ENCODE peak calls at places on chromosomes 4 and X, in five cellular contexts. F is coronary artery, T is ovary, V is astrocyte of the spinal cord, L is esophagus squamous epithelium. Q is an unnamed sample.

GRCh38 chr4:54016504-54016903 is 47.9 kb downstream of the CHIC2 start:
- DNase-seq in L (no peak), T (no peak), F (no peak), V (no peak), Q (no peak)

GRCh38 chrX:150577174-150577573 is 8.8 kb downstream of the MTM1 start:
- DNase-seq in V (no peak), T (no peak), F (no peak), L (no peak), Q (no peak)

GRCh38 chrX:118577041-118577440 is 81.4 kb downstream of the DOCK11 start:
- DNase-seq in T (peak; percentile 24), F (no peak), V (no peak), L (no peak), Q (no peak)

GRCh38 chr4:5930456-5930855 is 37.6 kb upstream of the CRMP1 start:
- DNase-seq in L (no peak), V (no peak), F (peak; percentile 45), T (no peak), Q (no peak)

GRCh38 chr4:56907489-56908205 is at the start of gene REST:
- DNase-seq in F (peak; percentile 84), V (peak; percentile 56), L (peak; percentile 28), T (peak; percentile 85), Q (peak; percentile 39)

GRCh38 chrX:7139202-7140081 is 8.1 kb upstream of the STS start:
- DNase-seq in V (peak; percentile 87), L (no peak), F (no peak), T (no peak), Q (no peak)

GRCh38 chr4:177448850-177449249 is 6.6 kb upstream of the AGA start:
- DNase-seq in T (no peak), V (peak; percentile 68), L (no peak), F (no peak), Q (no peak)

GRCh38 chrX:40175416-40176255 is 77.9 kb upstream of the BCOR start:
- DNase-seq in L (peak; percentile 40), V (peak; percentile 33), T (peak; percentile 76), F (no peak), Q (peak; percentile 64)

GRCh38 chr4:7030856-7031255 is 12.3 kb upstream of the TADA2B start:
- DNase-seq in T (no peak), L (no peak), F (no peak), V (no peak), Q (no peak)

GRCh38 chrX:139851730-139852129 is 81.1 kb downstream of the ATP11C start:
- DNase-seq in T (no peak), L (no peak), F (no peak), V (peak; percentile 63), Q (no peak)

GRCh38 chr4:163269156-163269555 is 63.2 kb downstream of the NPY1R start:
- DNase-seq in L (no peak), V (no peak), F (no peak), T (no peak), Q (no peak)

GRCh38 chr4:20284990-20285389 is 33.3 kb downstream of the SLIT2 start:
- DNase-seq in L (no peak), T (no peak), V (no peak), F (no peak), Q (no peak)

GRCh38 chrX:130179579-130180215 is 7.9 kb downstream of the RAB33A start:
- DNase-seq in T (no peak), V (no peak), L (no peak), F (no peak), Q (no peak)

GRCh38 chrX:63560601-63561218 is 209.6 kb upstream of the SPIN4 start:
- DNase-seq in L (no peak), T (peak; percentile 44), V (peak; percentile 76), F (peak; percentile 76), Q (peak; percentile 22)

GRCh38 chr4:6852582-6852981 is 57.0 kb upstream of the TBC1D14 start:
- DNase-seq in L (no peak), V (no peak), T (no peak), F (no peak), Q (no peak)

GRCh38 chr4:142435599-142436235 is 410.4 kb downstream of the INPP4B start:
- DNase-seq in F (no peak), T (no peak), V (no peak), L (no peak), Q (no peak)

GRCh38 chrX:127879585-127879984 is 172.6 kb downstream of the ACTRT1 start:
- DNase-seq in T (no peak), V (no peak), F (no peak), L (no peak), Q (no peak)

GRCh38 chr4:118348886-118349285 is 3.9 kb downstream of the PRSS12 start:
- DNase-seq in L (no peak), T (no peak), V (no peak), F (no peak), Q (no peak)

GRCh38 chrX:39953027-39953426 is 144.7 kb downstream of the BCOR start:
- DNase-seq in F (no peak), L (no peak), V (no peak), T (no peak), Q (no peak)

GRCh38 chrX:17860179-17860780 is 818 bp downstream of the RAI2 start:
- DNase-seq in V (no peak), L (no peak), T (peak; percentile 50), F (no peak), Q (peak; percentile 41)

GRCh38 chr4:89245459-89245858 is 62.1 kb downstream of the GPRIN3 start:
- DNase-seq in L (no peak), V (no peak), T (no peak), F (no peak), Q (no peak)

GRCh38 chr4:101419324-101420135 is 72.2 kb upstream of the PPP3CA start:
- DNase-seq in T (no peak), L (no peak), V (peak; percentile 55), F (no peak), Q (no peak)

GRCh38 chr4:16206848-16207247 is 19.4 kb downstream of the TAPT1 start:
- DNase-seq in L (no peak), T (no peak), F (no peak), V (peak; percentile 53), Q (no peak)

GRCh38 chr4:170005472-170005871 is 20.7 kb downstream of the MFAP3L start:
- DNase-seq in V (peak; percentile 53), L (no peak), F (no peak), T (no peak), Q (no peak)

GRCh38 chr4:14841801-14842748 is 160.2 kb upstream of the CPEB2 start:
- DNase-seq in T (no peak), F (peak; percentile 78), L (no peak), V (no peak), Q (no peak)

GRCh38 chr4:185912779-185913178 is 100.8 kb upstream of the SORBS2 start:
- DNase-seq in T (no peak), L (no peak), F (no peak), V (peak; percentile 63), Q (no peak)

GRCh38 chr4:1601852-1602525 is 82.1 kb downstream of the FAM53A start:
- DNase-seq in F (no peak), V (no peak), L (no peak), T (no peak), Q (peak; percentile 29)

GRCh38 chr4:1602621-1603412 is 81.3 kb downstream of the FAM53A start:
- DNase-seq in V (no peak), F (no peak), T (no peak), L (no peak), Q (no peak)

GRCh38 chr4:1604706-1605205 is 79.4 kb downstream of the FAM53A start:
- DNase-seq in T (no peak), L (no peak), F (no peak), V (no peak), Q (no peak)

GRCh38 chr4:1604181-1604705 is 79.9 kb downstream of the FAM53A start:
- DNase-seq in V (no peak), L (no peak), F (no peak), T (no peak), Q (no peak)

GRCh38 chr4:1603413-1604135 is 80.5 kb downstream of the FAM53A start:
- DNase-seq in T (no peak), L (no peak), F (no peak), V (no peak), Q (no peak)
- H3K4me3 ChIP-seq in T (no peak overlapping the region), L (no peak overlapping the region), F (no peak overlapping the region), V (no peak overlapping the region), Q (no peak overlapping the region)

GRCh38 chr4:133146574-133147198 is 2.4 kb upstream of the PCDH10 start:
- DNase-seq in T (peak; percentile 43), F (peak; percentile 72), L (no peak), V (peak; percentile 75), Q (peak; percentile 72)
- H3K4me3 ChIP-seq in T (peak overlapping the region; percentile 40), F (peak overlapping the region; percentile 78), L (peak overlapping the region; percentile 42), V (peak overlapping the region; percentile 65), Q (peak overlapping the region; percentile 77)

DNA sequence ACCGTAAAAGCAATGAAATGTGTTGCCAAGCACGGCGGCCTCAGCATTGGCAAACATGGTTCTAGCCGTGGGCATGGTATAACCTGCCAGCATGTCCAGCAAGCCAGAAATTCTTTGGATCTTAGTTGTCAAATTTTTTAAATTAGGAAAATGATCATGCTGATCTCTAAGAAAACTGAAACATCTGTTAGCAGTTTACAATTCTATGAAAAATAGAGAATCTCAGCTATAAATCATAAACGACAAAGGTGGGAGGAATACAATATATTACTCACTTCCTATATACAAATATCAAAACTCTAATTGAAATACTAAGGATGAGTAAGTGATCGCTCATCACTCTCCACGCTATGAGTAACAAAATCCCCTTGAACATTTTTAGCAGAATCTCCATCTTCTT is 130.3 kb downstream of the ADGRA3 start:
- DNase-seq in T (no peak), V (peak; percentile 58), F (no peak), L (no peak), Q (no peak)
- H3K4me3 ChIP-seq in T (no peak overlapping the region), V (no peak overlapping the region), F (no peak overlapping the region), L (no peak overlapping the region), Q (no peak overlapping the region)

GRCh38 chr4:62075082-62075481 is 875.0 kb downstream of the ADGRL3 start:
- DNase-seq in T (no peak), L (no peak), V (no peak), F (no peak), Q (no peak)

GRCh38 chr4:62077406-62077805 is 877.3 kb downstream of the ADGRL3 start:
- DNase-seq in F (no peak), L (no peak), T (no peak), V (no peak), Q (no peak)

DNA sequence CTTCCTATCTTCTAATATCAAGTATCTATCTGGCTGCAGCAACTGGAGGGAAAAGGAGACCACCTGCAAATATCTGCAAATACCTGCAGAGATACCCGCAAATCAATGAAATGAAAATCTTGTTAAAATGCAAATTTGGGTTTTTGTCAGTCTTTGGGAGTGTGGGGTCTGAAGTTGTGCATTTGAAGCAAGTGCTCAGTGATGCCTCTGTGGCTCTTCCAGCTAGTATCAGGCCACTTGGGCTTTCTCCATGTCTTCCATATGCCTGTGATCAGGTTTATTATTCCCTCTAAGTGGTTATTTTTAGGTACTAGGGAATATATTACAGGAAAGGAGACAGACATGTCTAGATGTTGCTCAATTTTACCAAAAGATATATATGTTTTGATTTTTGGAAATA is 880.3 kb downstream of the ADGRL3 start:
- DNase-seq in V (no peak), F (no peak), T (no peak), L (no peak), Q (no peak)
- H3K4me3 ChIP-seq in V (no peak overlapping the region), F (no peak overlapping the region), T (no peak overlapping the region), L (no peak overlapping the region), Q (no peak overlapping the region)

GRCh38 chr4:166144607-166145006 is 271.6 kb downstream of the TLL1 start:
- DNase-seq in L (no peak), F (no peak), T (no peak), V (no peak), Q (no peak)

GRCh38 chr4:166146806-166147540 is 273.9 kb downstream of the TLL1 start:
- DNase-seq in L (no peak), F (no peak), T (no peak), V (no peak), Q (no peak)

GRCh38 chr4:166140951-166141350 is 267.9 kb downstream of the TLL1 start:
- DNase-seq in F (no peak), T (no peak), L (no peak), V (no peak), Q (no peak)

GRCh38 chr4:166143227-166143626 is 270.2 kb downstream of the TLL1 start:
- DNase-seq in F (no peak), V (peak; percentile 42), L (no peak), T (no peak), Q (no peak)
- H3K4me3 ChIP-seq in F (no peak overlapping the region), V (no peak overlapping the region), L (no peak overlapping the region), T (no peak overlapping the region), Q (no peak overlapping the region)